ENCODE peak calls at places on chromosomes 11 and 22, in nine cellular contexts. K is mammary epithelial cell; E is ovary; B is testis; Y is CD4-positive, alpha-beta memory T cell; Z is body of pancreas; T is heart left ventricle; O is aorta; X is fibroblast of lung. C is an unnamed sample.

GRCh38 chr11:134682577-134682976 is 270.5 kb upstream of the B3GAT1 start:
- DNase-seq in K (no peak), E (no peak), B (no peak), Y (no peak), Z (no peak), T (no peak), O (peak; percentile 52), X (no peak), C (no peak)

GRCh38 chr22:40156001-40156516 is 21.7 kb upstream of the TNRC6B start:
- DNase-seq in K (peak; percentile 82), E (no peak), B (no peak), Y (no peak), Z (peak; percentile 66), T (no peak), O (no peak), X (peak; percentile 78), C (peak; percentile 65)

GRCh38 chr11:280762-281485 is 2.7 kb downstream of the NLRP6 start:
- DNase-seq in K (peak; percentile 16), E (peak; percentile 30), B (peak; percentile 12), Y (peak; percentile 48), Z (peak; percentile 13), T (no peak), O (peak; percentile 71), X (no peak), C (no peak)

GRCh38 chr11:45332486-45332934 is 46.4 kb upstream of the SYT13 start:
- DNase-seq in K (no peak), E (peak; percentile 67), B (peak; percentile 45), Y (peak; percentile 38), Z (peak; percentile 47), T (no peak), O (no peak), X (peak; percentile 49), C (no peak)

GRCh38 chr22:32237021-32237420 is 18.1 kb downstream of the SLC5A4 start:
- DNase-seq in K (no peak), E (no peak), B (no peak), Y (no peak), Z (no peak), T (no peak), O (no peak), X (no peak), C (no peak)

GRCh38 chr11:64581057-64581523 is 9.9 kb upstream of the SLC22A12 start:
- DNase-seq in K (no peak), E (peak; percentile 21), B (no peak), Y (no peak), Z (no peak), T (no peak), O (peak; percentile 60), X (no peak), C (no peak)

GRCh38 chr11:70153133-70153727 is 49.9 kb upstream of the FADD start:
- DNase-seq in K (peak; percentile 84), E (no peak), B (no peak), Y (no peak), Z (no peak), T (no peak), O (no peak), X (no peak), C (no peak)

GRCh38 chr11:3903207-3903896 is 47.9 kb downstream of the STIM1 start:
- DNase-seq in K (no peak), E (no peak), B (no peak), Y (no peak), Z (no peak), T (no peak), O (no peak), X (no peak), C (no peak)

GRCh38 chr11:130677486-130678153 is 229.2 kb downstream of the ADAMTS15 start:
- DNase-seq in K (peak; percentile 83), E (no peak), B (no peak), Y (no peak), Z (no peak), T (peak; percentile 43), O (no peak), X (peak; percentile 58), C (peak; percentile 92)

GRCh38 chr11:2166091-2166851 is 5.3 kb upstream of the INS start:
- DNase-seq in K (peak; percentile 23), E (peak; percentile 72), B (peak; percentile 51), Y (peak; percentile 21), Z (no peak), T (no peak), O (no peak), X (peak; percentile 41), C (no peak)

GRCh38 chr11:5809905-5810792 is 1.4 kb downstream of the OR52N2 start:
- DNase-seq in K (no peak), E (no peak), B (no peak), Y (no peak), Z (no peak), T (no peak), O (no peak), X (no peak), C (no peak)

GRCh38 chr11:37988031-37988430 is 1390.0 kb upstream of the RAG2 start:
- DNase-seq in K (peak; percentile 57), E (no peak), B (no peak), Y (no peak), Z (no peak), T (no peak), O (no peak), X (peak; percentile 86), C (peak; percentile 85)

DNA sequence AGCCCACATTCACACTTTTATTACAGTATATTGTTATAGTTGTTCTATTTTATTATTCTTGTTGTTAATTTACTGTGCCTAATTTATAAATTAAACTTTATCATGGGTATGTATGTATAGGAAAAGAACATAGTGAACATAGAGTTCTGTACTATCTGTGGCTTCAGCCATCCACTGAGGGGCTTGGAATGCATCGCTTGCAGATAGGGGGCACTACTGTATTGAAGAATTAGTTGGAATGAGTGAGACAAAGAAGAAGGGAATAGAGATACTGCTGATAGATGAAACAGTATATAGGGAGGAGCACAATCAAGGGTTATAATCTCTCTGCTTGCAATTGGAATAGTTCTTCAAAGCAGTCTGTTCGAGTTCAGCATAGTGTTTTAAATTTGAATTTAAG is 432.2 kb downstream of the RAB38 start:
- DNase-seq in K (no peak), E (no peak), B (no peak), Y (no peak), Z (no peak), T (no peak), O (no peak), X (no peak), C (no peak)
- H3K27ac ChIP-seq in K (no peak overlapping the region), E (no peak overlapping the region), B (no peak overlapping the region), Y (no peak overlapping the region), Z (no peak overlapping the region), T (no peak overlapping the region), O (no peak overlapping the region), X (no peak overlapping the region), C (no peak overlapping the region)

GRCh38 chr11:32072872-32073661 is 17.8 kb upstream of the RCN1 start:
- DNase-seq in K (no peak), E (no peak), B (no peak), Y (no peak), Z (no peak), T (no peak), O (no peak), X (no peak), C (no peak)

GRCh38 chr11:32070707-32071106 is 20.2 kb upstream of the RCN1 start:
- DNase-seq in K (no peak), E (no peak), B (no peak), Y (no peak), Z (no peak), T (no peak), O (no peak), X (no peak), C (no peak)

GRCh38 chr11:32069361-32070058 is 21.4 kb upstream of the RCN1 start:
- DNase-seq in K (no peak), E (no peak), B (no peak), Y (no peak), Z (no peak), T (no peak), O (no peak), X (no peak), C (no peak)

GRCh38 chr11:32068134-32068533 is 22.7 kb upstream of the RCN1 start:
- DNase-seq in K (no peak), E (no peak), B (no peak), Y (no peak), Z (no peak), T (no peak), O (no peak), X (no peak), C (no peak)

DNA sequence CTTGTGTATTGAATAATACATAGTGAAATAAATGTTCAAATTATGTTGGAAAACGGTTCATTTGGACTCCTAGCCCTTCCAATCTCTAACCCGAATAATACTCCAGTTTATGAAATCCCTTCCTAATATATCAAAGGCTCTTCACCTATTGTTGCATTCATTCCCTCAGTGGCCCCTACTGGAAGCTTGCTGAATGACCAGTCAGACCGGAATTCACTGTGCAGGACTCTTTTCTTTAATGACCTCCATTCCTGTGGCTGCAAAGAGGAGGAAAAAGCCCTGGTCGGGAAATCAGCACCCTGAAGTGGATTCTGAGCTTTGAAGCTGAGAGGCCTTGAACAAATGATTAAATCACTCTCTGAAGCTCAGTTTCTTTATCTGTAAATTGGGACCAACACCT is 19.1 kb upstream of the RCN1 start:
- DNase-seq in K (peak; percentile 46), E (no peak), B (peak; percentile 20), Y (no peak), Z (no peak), T (no peak), O (no peak), X (peak; percentile 46), C (no peak)
- H3K27me3 ChIP-seq in K (no peaks in the 10 kb centered on the region), E (no peaks in the 10 kb centered on the region), B (no peaks in the 10 kb centered on the region), Y (peaks cover 4% of the 10 kb centered on the region), Z (no peaks in the 10 kb centered on the region), T (peaks cover 8% of the 10 kb centered on the region), O (no peaks in the 10 kb centered on the region), X (peaks cover 25% of the 10 kb centered on the region), C (peaks cover 47% of the 10 kb centered on the region)

GRCh38 chr11:95417832-95418231 is 186.8 kb upstream of the SESN3 start:
- DNase-seq in K (no peak), E (no peak), B (no peak), Y (no peak), Z (no peak), T (no peak), O (no peak), X (no peak), C (no peak)
- H3K4me1 ChIP-seq in K (no peaks in the 10 kb centered on the region), E (no peaks in the 10 kb centered on the region), B (no peaks in the 10 kb centered on the region), Y (no peaks in the 10 kb centered on the region), Z (no peaks in the 10 kb centered on the region), T (no peaks in the 10 kb centered on the region), O (no peaks in the 10 kb centered on the region), X (no peaks in the 10 kb centered on the region), C (peaks cover 5% of the 10 kb centered on the region)

GRCh38 chr22:41595703-41596102 is 6.1 kb upstream of the PMM1 start:
- DNase-seq in K (no peak), E (peak; percentile 21), B (no peak), Y (no peak), Z (no peak), T (no peak), O (no peak), X (no peak), C (no peak)

GRCh38 chr22:41598891-41599635 is 9.4 kb upstream of the PMM1 start:
- DNase-seq in K (peak; percentile 58), E (peak; percentile 17), B (no peak), Y (no peak), Z (no peak), T (no peak), O (no peak), X (no peak), C (no peak)

GRCh38 chr22:41596776-41597634 is 7.4 kb upstream of the PMM1 start:
- DNase-seq in K (peak; percentile 66), E (peak; percentile 82), B (peak; percentile 75), Y (no peak), Z (peak; percentile 80), T (peak; percentile 76), O (peak; percentile 83), X (peak; percentile 60), C (no peak)

GRCh38 chr22:41598081-41598480 is 8.4 kb upstream of the PMM1 start:
- DNase-seq in K (peak; percentile 88), E (peak; percentile 35), B (no peak), Y (no peak), Z (no peak), T (no peak), O (no peak), X (peak; percentile 75), C (peak; percentile 89)

GRCh38 chr22:41597635-41597953 is 8.0 kb upstream of the PMM1 start:
- DNase-seq in K (no peak), E (no peak), B (no peak), Y (no peak), Z (no peak), T (no peak), O (no peak), X (no peak), C (peak; percentile 42)
- H3K27ac ChIP-seq in K (peak overlapping the region; percentile 75), E (peak overlapping the region; percentile 65), B (peak overlapping the region; percentile 18), Y (no peak overlapping the region), Z (no peak overlapping the region), T (peak overlapping the region; percentile 49), O (no peak overlapping the region), X (peak overlapping the region; percentile 16), C (no peak overlapping the region)